ENCODE peak calls at places on chromosomes 16 and 17, in eight cellular contexts. C, G, A, I, B, U, Z and K are unnamed samples.

GRCh38 chr17:67902531-67903231 is 77.4 kb downstream of the BPTF start:
- DNase-seq in C (no peak), G (no peak), A (no peak), I (peak), B (no peak), U (no peak), Z (no peak), K (no peak)

GRCh38 chr17:20300399-20301037 is 166.8 kb downstream of the LGALS9B start:
- DNase-seq in C (no peak), G (no peak), A (no peak), I (no peak), B (no peak), U (no peak), Z (peak), K (peak)

GRCh38 chr16:28845173-28846079 is 722 bp downstream of the TUFM start:
- DNase-seq in C (no peak), G (no peak), A (peak), I (peak), B (peak), U (peak), Z (peak), K (no peak)

GRCh38 chr17:32519769-32520701 is 33.2 kb downstream of the CDK5R1 start:
- DNase-seq in C (no peak), G (no peak), A (peak), I (peak), B (peak), U (peak), Z (peak), K (peak)

GRCh38 chr16:27401768-27402568 is at the start of gene IL21R:
- DNase-seq in C (no peak), G (peak), A (peak), I (no peak), B (peak), U (peak), Z (peak), K (peak)

GRCh38 chr16:974606-975312 is 4.0 kb upstream of the LMF1 start:
- DNase-seq in C (no peak), G (no peak), A (no peak), I (no peak), B (no peak), U (no peak), Z (no peak), K (no peak)

GRCh38 chr16:8869212-8869987 is 594 bp upstream of the CARHSP1 start:
- DNase-seq in C (no peak), G (no peak), A (no peak), I (no peak), B (no peak), U (no peak), Z (no peak), K (no peak)

GRCh38 chr16:81319221-81319912 is 4.6 kb downstream of the GAN start:
- DNase-seq in C (no peak), G (no peak), A (no peak), I (no peak), B (peak), U (no peak), Z (peak), K (peak)

GRCh38 chr16:89434490-89434889 is 55.9 kb downstream of the ANKRD11 start:
- DNase-seq in C (no peak), G (no peak), A (no peak), I (no peak), B (no peak), U (no peak), Z (no peak), K (no peak)

GRCh38 chr16:73717266-73718057 is 579.2 kb upstream of the PSMD7 start:
- DNase-seq in C (no peak), G (no peak), A (no peak), I (no peak), B (no peak), U (no peak), Z (no peak), K (no peak)

GRCh38 chr16:56848955-56849689 is 15.9 kb upstream of the SLC12A3 start:
- DNase-seq in C (no peak), G (no peak), A (no peak), I (peak), B (peak), U (no peak), Z (peak), K (peak)

GRCh38 chr16:726438-727290 is at the start of the genes CCDC78 and HAGHL:
- DNase-seq in C (peak), G (no peak), A (peak), I (peak), B (peak), U (peak), Z (peak), K (peak)

GRCh38 chr16:71552698-71553503 is 24.0 kb downstream of the TAT start:
- DNase-seq in C (no peak), G (no peak), A (no peak), I (peak), B (peak), U (no peak), Z (no peak), K (no peak)

GRCh38 chr17:55564077-55564476 is 52.8 kb upstream of the SMIM36 start:
- DNase-seq in C (no peak), G (no peak), A (no peak), I (no peak), B (no peak), U (no peak), Z (no peak), K (no peak)

GRCh38 chr16:87017388-87018012 is 299.7 kb downstream of the C16orf95 start:
- DNase-seq in C (no peak), G (no peak), A (no peak), I (peak), B (peak), U (no peak), Z (peak), K (peak)

GRCh38 chr16:85978291-85978775 is 79.4 kb downstream of the IRF8 start:
- DNase-seq in C (no peak), G (no peak), A (no peak), I (no peak), B (no peak), U (no peak), Z (no peak), K (no peak)

GRCh38 chr17:78341559-78342437 is 18.1 kb downstream of the SOCS3 start:
- DNase-seq in C (peak), G (no peak), A (peak), I (no peak), B (peak), U (no peak), Z (peak), K (peak)

GRCh38 chr16:85863384-85863774 is 35.6 kb upstream of the IRF8 start:
- DNase-seq in C (no peak), G (no peak), A (no peak), I (no peak), B (peak), U (no peak), Z (peak), K (peak)

GRCh38 chr16:3819741-3820724 is 60.5 kb downstream of the CREBBP start:
- DNase-seq in C (peak), G (no peak), A (peak), I (peak), B (peak), U (no peak), Z (peak), K (peak)

GRCh38 chr17:35119370-35120185 is at the start of gene RAD51D:
- DNase-seq in C (peak), G (peak), A (peak), I (peak), B (peak), U (peak), Z (peak), K (peak)

GRCh38 chr17:14748036-14748715 is 447.3 kb downstream of the HS3ST3B1 start:
- DNase-seq in C (no peak), G (no peak), A (no peak), I (no peak), B (no peak), U (no peak), Z (no peak), K (peak)

GRCh38 chr17:14581181-14581830 is 280.4 kb downstream of the HS3ST3B1 start:
- DNase-seq in C (no peak), G (no peak), A (no peak), I (no peak), B (no peak), U (no peak), Z (no peak), K (no peak)

GRCh38 chr17:50905460-50905803 is 39.3 kb upstream of the TOB1 start:
- DNase-seq in C (no peak), G (no peak), A (no peak), I (no peak), B (no peak), U (no peak), Z (no peak), K (no peak)

GRCh38 chr17:72726936-72727335 is 365.6 kb downstream of the SLC39A11 start:
- DNase-seq in C (no peak), G (no peak), A (peak), I (no peak), B (no peak), U (peak), Z (peak), K (no peak)

GRCh38 chr17:30323895-30324319 is 9.9 kb downstream of the TMIGD1 start:
- DNase-seq in C (no peak), G (no peak), A (peak), I (no peak), B (peak), U (peak), Z (peak), K (peak)

GRCh38 chr16:31177136-31177535 is 2.8 kb upstream of the FUS start:
- DNase-seq in C (no peak), G (no peak), A (peak), I (peak), B (peak), U (peak), Z (peak), K (peak)